ENCODE peak calls at places on chromosomes 16 and 17, in seven cellular contexts. K is K562; X is lower lobe of right lung; U is pancreas; S is astrocyte of the spinal cord; M is GM20000; D is NK-92 treated with Interleukin-12 subunit alpha and Interleukin-12 subunit beta, amount 100 ng/mL, for 24 hours. Q is an unnamed sample.

GRCh38 chr17:75654176-75654575 is 12.8 kb downstream of the RECQL5 start:
- DNase-seq in K (no peak), X (no peak), U (no peak), S (no peak), M (no peak), D (no peak), Q (peak)

GRCh38 chr16:27639588-27640276 is 89.8 kb downstream of the KATNIP start:
- DNase-seq in K (peak), X (no peak), U (no peak), S (peak), M (peak), D (no peak), Q (peak)

GRCh38 chr16:31200821-31201510 is 1.6 kb downstream of the PYCARD start:
- DNase-seq in K (no peak), X (no peak), U (no peak), S (no peak), M (no peak), D (no peak), Q (no peak)

GRCh38 chr16:57736419-57737281 is 1.1 kb downstream of the KATNB1 start:
- DNase-seq in K (peak), X (no peak), U (peak), S (peak), M (no peak), D (no peak), Q (peak)

GRCh38 chr16:19831678-19832077 is 53.0 kb downstream of the GPRC5B start:
- DNase-seq in K (no peak), X (no peak), U (no peak), S (peak), M (no peak), D (no peak), Q (no peak)

GRCh38 chr16:87686697-87687570 is 78.9 kb downstream of the KLHDC4 start:
- DNase-seq in K (no peak), X (no peak), U (no peak), S (no peak), M (no peak), D (no peak), Q (peak)

GRCh38 chr16:27522173-27522707 is 27.5 kb downstream of the GTF3C1 start:
- DNase-seq in K (no peak), X (no peak), U (no peak), S (no peak), M (no peak), D (no peak), Q (no peak)

GRCh38 chr17:46832945-46833839 is 14.7 kb upstream of the WNT3 start:
- DNase-seq in K (no peak), X (peak), U (peak), S (peak), M (no peak), D (no peak), Q (peak)

GRCh38 chr16:15054357-15055140 is 1.3 kb downstream of the NTAN1 start:
- DNase-seq in K (no peak), X (no peak), U (no peak), S (no peak), M (no peak), D (no peak), Q (no peak)

GRCh38 chr17:15341385-15341849 is at the start of gene TEKT3:
- DNase-seq in K (peak), X (peak), U (peak), S (peak), M (no peak), D (no peak), Q (peak)

GRCh38 chr17:82242977-82243647 is 14.3 kb downstream of the SLC16A3 start:
- DNase-seq in K (no peak), X (peak), U (peak), S (peak), M (no peak), D (no peak), Q (peak)

GRCh38 chr17:77346765-77347164 is 206.0 kb downstream of the SEC14L1 start:
- DNase-seq in K (no peak), X (no peak), U (no peak), S (no peak), M (no peak), D (no peak), Q (no peak)